ENCODE peak calls at places on chromosome 11, in ten cellular contexts. M, U, I, W, O, S, V, B, C and K are unnamed samples.

GRCh38 chr11:120182790-120183491 is 27.9 kb upstream of the OAF start:
- DNase-seq in M (no peak), U (no peak), I (no peak), W (no peak), O (no peak), S (no peak), V (peak), B (no peak), C (peak), K (no peak)

GRCh38 chr11:132099692-132100091 is 729.3 kb downstream of the NTM start:
- DNase-seq in M (no peak), U (peak), I (no peak), W (no peak), O (no peak), S (no peak), V (no peak), B (no peak), C (no peak), K (no peak)

GRCh38 chr11:37449146-37449545 is 851.1 kb upstream of the RAG2 start:
- DNase-seq in M (no peak), U (no peak), I (peak), W (peak), O (no peak), S (no peak), V (no peak), B (no peak), C (peak), K (no peak)

GRCh38 chr11:16857186-16857585 is 118.7 kb downstream of the C11orf58 start:
- DNase-seq in M (no peak), U (no peak), I (no peak), W (no peak), O (no peak), S (no peak), V (no peak), B (no peak), C (no peak), K (no peak)

GRCh38 chr11:70378506-70379134 is 19.7 kb upstream of the CTTN start:
- DNase-seq in M (no peak), U (no peak), I (no peak), W (no peak), O (no peak), S (no peak), V (no peak), B (no peak), C (no peak), K (no peak)

GRCh38 chr11:13465909-13466371 is 2.9 kb upstream of the BTBD10 start:
- DNase-seq in M (no peak), U (no peak), I (peak), W (peak), O (no peak), S (no peak), V (no peak), B (peak), C (no peak), K (peak)

GRCh38 chr11:92415246-92415645 is 190.6 kb downstream of the FAT3 start:
- DNase-seq in M (no peak), U (no peak), I (no peak), W (peak), O (no peak), S (no peak), V (no peak), B (no peak), C (no peak), K (no peak)

GRCh38 chr11:116653206-116653605 is 119.6 kb downstream of the BUD13 start:
- DNase-seq in M (no peak), U (no peak), I (no peak), W (no peak), O (no peak), S (no peak), V (no peak), B (no peak), C (no peak), K (no peak)

GRCh38 chr11:80596291-80596810 is 1155.5 kb upstream of the TENM4 start:
- DNase-seq in M (no peak), U (no peak), I (no peak), W (peak), O (no peak), S (no peak), V (no peak), B (no peak), C (no peak), K (no peak)

GRCh38 chr11:121418625-121419114 is 33.4 kb upstream of the SORL1 start:
- DNase-seq in M (peak), U (no peak), I (no peak), W (no peak), O (no peak), S (peak), V (no peak), B (no peak), C (no peak), K (peak)

GRCh38 chr11:12024314-12024926 is 16.0 kb upstream of the DKK3 start:
- DNase-seq in M (no peak), U (no peak), I (no peak), W (no peak), O (no peak), S (no peak), V (no peak), B (no peak), C (no peak), K (no peak)

GRCh38 chr11:9858822-9859221 is 194.9 kb downstream of the SWAP70 start:
- DNase-seq in M (no peak), U (no peak), I (no peak), W (peak), O (no peak), S (no peak), V (no peak), B (no peak), C (no peak), K (no peak)

GRCh38 chr11:123085497-123085896 is 23.6 kb upstream of the HSPA8 start:
- DNase-seq in M (no peak), U (no peak), I (no peak), W (no peak), O (no peak), S (no peak), V (no peak), B (no peak), C (no peak), K (no peak)

GRCh38 chr11:84581083-84581482 is 1046.1 kb downstream of the DLG2 start:
- DNase-seq in M (no peak), U (no peak), I (no peak), W (no peak), O (no peak), S (no peak), V (no peak), B (no peak), C (no peak), K (no peak)

GRCh38 chr11:66564984-66565383 is 3.4 kb downstream of the CTSF start:
- DNase-seq in M (no peak), U (no peak), I (no peak), W (no peak), O (no peak), S (no peak), V (no peak), B (no peak), C (no peak), K (no peak)

GRCh38 chr11:84687433-84687832 is 939.7 kb downstream of the DLG2 start:
- DNase-seq in M (no peak), U (no peak), I (no peak), W (no peak), O (no peak), S (no peak), V (no peak), B (no peak), C (no peak), K (no peak)

GRCh38 chr11:16739326-16739875 is 954 bp downstream of the C11orf58 start:
- DNase-seq in M (no peak), U (no peak), I (no peak), W (peak), O (no peak), S (peak), V (no peak), B (no peak), C (no peak), K (no peak)

GRCh38 chr11:67267188-67268035 is 1.1 kb downstream of the GRK2 start:
- DNase-seq in M (no peak), U (no peak), I (peak), W (no peak), O (no peak), S (no peak), V (peak), B (no peak), C (no peak), K (peak)

GRCh38 chr11:111604392-111605009 is 2.3 kb downstream of the SIK2 start:
- DNase-seq in M (no peak), U (no peak), I (peak), W (peak), O (no peak), S (no peak), V (no peak), B (no peak), C (peak), K (no peak)